ENCODE peak calls at places on chromosomes 5 and 9, in nine cellular contexts. One of them, this sample, is unnamed.

GRCh38 chr9:125932012-125932411 is 184.8 kb downstream of the PBX3 start:
- DNase-seq in fibroblast of pulmonary artery: peak
- DNase-seq in MM.1S: no peak
- DNase-seq in kidney epithelial cell: peak
- DNase-seq in OCI-LY7: no peak
- DNase-seq in sigmoid colon: peak
- DNase-seq in AG10803: peak
- DNase-seq in choroid plexus epithelial cell: peak
- DNase-seq in HFF-Myc: peak
- DNase-seq in this sample: peak

GRCh38 chr9:129235931-129236331 is 57.9 kb upstream of the IER5L start:
- DNase-seq in fibroblast of pulmonary artery: no peak
- DNase-seq in MM.1S: peak
- DNase-seq in kidney epithelial cell: no peak
- DNase-seq in OCI-LY7: peak
- DNase-seq in sigmoid colon: no peak
- DNase-seq in AG10803: no peak
- DNase-seq in choroid plexus epithelial cell: no peak
- DNase-seq in HFF-Myc: no peak
- DNase-seq in this sample: no peak

GRCh38 chr9:23324511-23324910 is 501.5 kb downstream of the ELAVL2 start:
- DNase-seq in fibroblast of pulmonary artery: no peak
- DNase-seq in MM.1S: no peak
- DNase-seq in kidney epithelial cell: no peak
- DNase-seq in OCI-LY7: no peak
- DNase-seq in sigmoid colon: no peak
- DNase-seq in AG10803: no peak
- DNase-seq in choroid plexus epithelial cell: no peak
- DNase-seq in HFF-Myc: no peak
- DNase-seq in this sample: no peak

GRCh38 chr9:137318976-137319375 is 16.9 kb upstream of the NRARP start:
- DNase-seq in fibroblast of pulmonary artery: no peak
- DNase-seq in MM.1S: no peak
- DNase-seq in kidney epithelial cell: no peak
- DNase-seq in OCI-LY7: no peak
- DNase-seq in sigmoid colon: peak
- DNase-seq in AG10803: no peak
- DNase-seq in choroid plexus epithelial cell: no peak
- DNase-seq in HFF-Myc: no peak
- DNase-seq in this sample: no peak

GRCh38 chr5:80559244-80559643 is 10.8 kb downstream of the ANKRD34B start:
- DNase-seq in fibroblast of pulmonary artery: no peak
- DNase-seq in MM.1S: peak
- DNase-seq in kidney epithelial cell: no peak
- DNase-seq in OCI-LY7: no peak
- DNase-seq in sigmoid colon: no peak
- DNase-seq in AG10803: no peak
- DNase-seq in choroid plexus epithelial cell: no peak
- DNase-seq in HFF-Myc: no peak
- DNase-seq in this sample: no peak

GRCh38 chr9:117028103-117028858 is 341.2 kb downstream of the TRIM32 start:
- DNase-seq in fibroblast of pulmonary artery: no peak
- DNase-seq in MM.1S: no peak
- DNase-seq in kidney epithelial cell: no peak
- DNase-seq in OCI-LY7: no peak
- DNase-seq in sigmoid colon: no peak
- DNase-seq in AG10803: peak
- DNase-seq in choroid plexus epithelial cell: peak
- DNase-seq in HFF-Myc: no peak
- DNase-seq in this sample: no peak

GRCh38 chr5:120465281-120465961 is 1.3 kb downstream of the PRR16 start:
- DNase-seq in fibroblast of pulmonary artery: no peak
- DNase-seq in MM.1S: no peak
- DNase-seq in kidney epithelial cell: no peak
- DNase-seq in OCI-LY7: no peak
- DNase-seq in sigmoid colon: peak
- DNase-seq in AG10803: peak
- DNase-seq in choroid plexus epithelial cell: peak
- DNase-seq in HFF-Myc: no peak
- DNase-seq in this sample: peak

GRCh38 chr5:171475551-171476035 is 56.1 kb downstream of the FGF18 start:
- DNase-seq in fibroblast of pulmonary artery: no peak
- DNase-seq in MM.1S: no peak
- DNase-seq in kidney epithelial cell: no peak
- DNase-seq in OCI-LY7: no peak
- DNase-seq in sigmoid colon: no peak
- DNase-seq in AG10803: no peak
- DNase-seq in choroid plexus epithelial cell: no peak
- DNase-seq in HFF-Myc: no peak
- DNase-seq in this sample: peak

GRCh38 chr5:18000744-18001143 is 366.5 kb downstream of the TAF11L14 start:
- DNase-seq in fibroblast of pulmonary artery: no peak
- DNase-seq in MM.1S: no peak
- DNase-seq in kidney epithelial cell: no peak
- DNase-seq in OCI-LY7: no peak
- DNase-seq in sigmoid colon: no peak
- DNase-seq in AG10803: no peak
- DNase-seq in choroid plexus epithelial cell: no peak
- DNase-seq in HFF-Myc: no peak
- DNase-seq in this sample: no peak

GRCh38 chr9:100919526-100919925 is 109.0 kb upstream of the PLPPR1 start:
- DNase-seq in fibroblast of pulmonary artery: no peak
- DNase-seq in MM.1S: no peak
- DNase-seq in kidney epithelial cell: no peak
- DNase-seq in OCI-LY7: no peak
- DNase-seq in sigmoid colon: no peak
- DNase-seq in AG10803: no peak
- DNase-seq in choroid plexus epithelial cell: no peak
- DNase-seq in HFF-Myc: no peak
- DNase-seq in this sample: no peak

GRCh38 chr5:174533771-174534221 is 190.6 kb upstream of the MSX2 start:
- DNase-seq in fibroblast of pulmonary artery: peak
- DNase-seq in MM.1S: no peak
- DNase-seq in kidney epithelial cell: peak
- DNase-seq in OCI-LY7: no peak
- DNase-seq in sigmoid colon: no peak
- DNase-seq in AG10803: peak
- DNase-seq in choroid plexus epithelial cell: peak
- DNase-seq in HFF-Myc: peak
- DNase-seq in this sample: peak

GRCh38 chr5:154374264-154374663 is 71.5 kb upstream of the SAP30L start:
- DNase-seq in fibroblast of pulmonary artery: no peak
- DNase-seq in MM.1S: no peak
- DNase-seq in kidney epithelial cell: no peak
- DNase-seq in OCI-LY7: no peak
- DNase-seq in sigmoid colon: no peak
- DNase-seq in AG10803: no peak
- DNase-seq in choroid plexus epithelial cell: no peak
- DNase-seq in HFF-Myc: no peak
- DNase-seq in this sample: no peak

GRCh38 chr5:159336586-159337290 is 6.5 kb upstream of the IL12B start:
- DNase-seq in fibroblast of pulmonary artery: no peak
- DNase-seq in MM.1S: no peak
- DNase-seq in kidney epithelial cell: no peak
- DNase-seq in OCI-LY7: no peak
- DNase-seq in sigmoid colon: no peak
- DNase-seq in AG10803: no peak
- DNase-seq in choroid plexus epithelial cell: no peak
- DNase-seq in HFF-Myc: no peak
- DNase-seq in this sample: peak

GRCh38 chr5:136749016-136749415 is 383.7 kb upstream of the TRPC7 start:
- DNase-seq in fibroblast of pulmonary artery: no peak
- DNase-seq in MM.1S: no peak
- DNase-seq in kidney epithelial cell: no peak
- DNase-seq in OCI-LY7: no peak
- DNase-seq in sigmoid colon: no peak
- DNase-seq in AG10803: no peak
- DNase-seq in choroid plexus epithelial cell: peak
- DNase-seq in HFF-Myc: no peak
- DNase-seq in this sample: no peak

GRCh38 chr5:123512631-123513461 is 869 bp downstream of the CSNK1G3 start:
- DNase-seq in fibroblast of pulmonary artery: peak
- DNase-seq in MM.1S: peak
- DNase-seq in kidney epithelial cell: peak
- DNase-seq in OCI-LY7: peak
- DNase-seq in sigmoid colon: peak
- DNase-seq in AG10803: peak
- DNase-seq in choroid plexus epithelial cell: peak
- DNase-seq in HFF-Myc: no peak
- DNase-seq in this sample: peak

GRCh38 chr9:116141864-116142561 is 11.6 kb upstream of the PAPPA start:
- DNase-seq in fibroblast of pulmonary artery: peak
- DNase-seq in MM.1S: no peak
- DNase-seq in kidney epithelial cell: no peak
- DNase-seq in OCI-LY7: no peak
- DNase-seq in sigmoid colon: no peak
- DNase-seq in AG10803: peak
- DNase-seq in choroid plexus epithelial cell: no peak
- DNase-seq in HFF-Myc: no peak
- DNase-seq in this sample: peak

GRCh38 chr5:139524446-139524845 is 36.7 kb upstream of the UBE2D2 start:
- DNase-seq in fibroblast of pulmonary artery: no peak
- DNase-seq in MM.1S: no peak
- DNase-seq in kidney epithelial cell: no peak
- DNase-seq in OCI-LY7: no peak
- DNase-seq in sigmoid colon: no peak
- DNase-seq in AG10803: no peak
- DNase-seq in choroid plexus epithelial cell: no peak
- DNase-seq in HFF-Myc: no peak
- DNase-seq in this sample: no peak
- H3K4me3 ChIP-seq in fibroblast of pulmonary artery: no peak
- H3K4me3 ChIP-seq in MM.1S: no peak
- H3K4me3 ChIP-seq in kidney epithelial cell: no peak
- H3K4me3 ChIP-seq in OCI-LY7: no peak
- H3K4me3 ChIP-seq in sigmoid colon: no peak
- H3K4me3 ChIP-seq in AG10803: no peak
- H3K4me3 ChIP-seq in choroid plexus epithelial cell: no peak
- H3K4me3 ChIP-seq in HFF-Myc: no peak
- H3K4me3 ChIP-seq in this sample: no peak

GRCh38 chr9:72809586-72809985 is 143.3 kb downstream of the ALDH1A1 start:
- DNase-seq in fibroblast of pulmonary artery: no peak
- DNase-seq in MM.1S: no peak
- DNase-seq in kidney epithelial cell: no peak
- DNase-seq in OCI-LY7: no peak
- DNase-seq in sigmoid colon: no peak
- DNase-seq in AG10803: no peak
- DNase-seq in choroid plexus epithelial cell: no peak
- DNase-seq in HFF-Myc: no peak
- DNase-seq in this sample: no peak

GRCh38 chr9:72812622-72813111 is 140.2 kb downstream of the ALDH1A1 start:
- DNase-seq in fibroblast of pulmonary artery: no peak
- DNase-seq in MM.1S: no peak
- DNase-seq in kidney epithelial cell: no peak
- DNase-seq in OCI-LY7: no peak
- DNase-seq in sigmoid colon: no peak
- DNase-seq in AG10803: peak
- DNase-seq in choroid plexus epithelial cell: no peak
- DNase-seq in HFF-Myc: no peak
- DNase-seq in this sample: no peak

GRCh38 chr9:72808446-72808768 is 144.4 kb downstream of the ALDH1A1 start:
- DNase-seq in fibroblast of pulmonary artery: no peak
- DNase-seq in MM.1S: no peak
- DNase-seq in kidney epithelial cell: no peak
- DNase-seq in OCI-LY7: no peak
- DNase-seq in sigmoid colon: no peak
- DNase-seq in AG10803: no peak
- DNase-seq in choroid plexus epithelial cell: no peak
- DNase-seq in HFF-Myc: no peak
- DNase-seq in this sample: peak

GRCh38 chr9:72813544-72813943 is 139.3 kb downstream of the ALDH1A1 start:
- DNase-seq in fibroblast of pulmonary artery: no peak
- DNase-seq in MM.1S: no peak
- DNase-seq in kidney epithelial cell: no peak
- DNase-seq in OCI-LY7: no peak
- DNase-seq in sigmoid colon: no peak
- DNase-seq in AG10803: no peak
- DNase-seq in choroid plexus epithelial cell: no peak
- DNase-seq in HFF-Myc: no peak
- DNase-seq in this sample: no peak

GRCh38 chr9:72807765-72808445 is 144.9 kb downstream of the ALDH1A1 start:
- DNase-seq in fibroblast of pulmonary artery: peak
- DNase-seq in MM.1S: no peak
- DNase-seq in kidney epithelial cell: no peak
- DNase-seq in OCI-LY7: peak
- DNase-seq in sigmoid colon: no peak
- DNase-seq in AG10803: no peak
- DNase-seq in choroid plexus epithelial cell: peak
- DNase-seq in HFF-Myc: no peak
- DNase-seq in this sample: peak
- TF ChIP-seq CTCF in fibroblast of pulmonary artery: peak
- TF ChIP-seq CTCF in MM.1S: peak
- TF ChIP-seq CTCF in kidney epithelial cell: peak
- TF ChIP-seq CTCF in OCI-LY7: peak
- TF ChIP-seq CTCF in sigmoid colon: no peak
- TF ChIP-seq CTCF in AG10803: peak
- TF ChIP-seq CTCF in choroid plexus epithelial cell: peak
- TF ChIP-seq CTCF in HFF-Myc: peak
- TF ChIP-seq CTCF in this sample: peak

DNA sequence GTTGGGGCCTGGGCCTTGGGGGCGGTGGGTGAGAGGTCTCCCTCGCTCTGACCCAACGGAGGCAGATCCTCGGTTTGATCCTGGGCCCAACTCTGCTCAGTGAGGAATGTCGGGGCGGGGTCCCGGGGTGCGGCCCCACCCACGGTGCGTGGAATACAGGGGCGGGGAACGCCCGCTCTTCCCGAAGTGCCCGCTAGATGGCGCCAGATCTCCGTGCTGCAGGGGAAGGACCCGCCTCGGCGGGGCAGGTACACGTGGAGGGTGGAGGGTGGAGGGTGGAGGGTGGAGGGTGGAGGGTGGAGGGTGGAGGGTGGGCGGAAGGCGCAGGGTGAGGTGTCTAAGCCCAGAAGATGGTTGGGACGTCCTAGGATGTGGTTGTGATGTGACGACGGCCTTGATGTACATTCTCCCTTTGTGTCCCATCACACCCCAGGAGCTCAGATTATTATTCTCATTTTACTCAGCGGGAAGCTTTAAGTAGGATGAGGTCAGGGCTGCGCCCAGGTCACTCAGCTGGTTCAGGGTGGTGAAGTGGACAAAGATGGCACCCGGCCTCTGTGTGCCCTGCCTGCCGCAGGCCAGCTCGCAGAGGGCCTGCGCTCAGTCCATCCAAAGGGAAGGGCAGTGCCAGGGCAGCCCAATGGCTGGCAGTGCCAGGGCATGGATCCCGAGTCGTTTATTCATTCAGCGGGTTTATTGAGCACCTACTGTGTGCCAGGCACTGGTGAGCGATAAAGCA is 9.4 kb upstream of the RPS14 start:
- DNase-seq in fibroblast of pulmonary artery: peak
- DNase-seq in MM.1S: peak
- DNase-seq in kidney epithelial cell: no peak
- DNase-seq in OCI-LY7: peak
- DNase-seq in sigmoid colon: peak
- DNase-seq in AG10803: peak
- DNase-seq in choroid plexus epithelial cell: peak
- DNase-seq in HFF-Myc: no peak
- DNase-seq in this sample: peak
- H3K4me3 ChIP-seq in fibroblast of pulmonary artery: no peak
- H3K4me3 ChIP-seq in MM.1S: no peak
- H3K4me3 ChIP-seq in kidney epithelial cell: no peak
- H3K4me3 ChIP-seq in OCI-LY7: no peak
- H3K4me3 ChIP-seq in sigmoid colon: peak
- H3K4me3 ChIP-seq in AG10803: peak
- H3K4me3 ChIP-seq in choroid plexus epithelial cell: peak
- H3K4me3 ChIP-seq in HFF-Myc: no peak
- H3K4me3 ChIP-seq in this sample: no peak

GRCh38 chr5:73654861-73655318 is 28.9 kb downstream of the ARHGEF28 start:
- DNase-seq in fibroblast of pulmonary artery: no peak
- DNase-seq in MM.1S: no peak
- DNase-seq in kidney epithelial cell: no peak
- DNase-seq in OCI-LY7: no peak
- DNase-seq in sigmoid colon: no peak
- DNase-seq in AG10803: no peak
- DNase-seq in choroid plexus epithelial cell: peak
- DNase-seq in HFF-Myc: no peak
- DNase-seq in this sample: no peak
- TF ChIP-seq CTCF in fibroblast of pulmonary artery: no peak
- TF ChIP-seq CTCF in MM.1S: no peak
- TF ChIP-seq CTCF in kidney epithelial cell: no peak
- TF ChIP-seq CTCF in OCI-LY7: no peak
- TF ChIP-seq CTCF in sigmoid colon: no peak
- TF ChIP-seq CTCF in AG10803: no peak
- TF ChIP-seq CTCF in choroid plexus epithelial cell: peak
- TF ChIP-seq CTCF in HFF-Myc: no peak
- TF ChIP-seq CTCF in this sample: peak